ENCODE peak calls at places on chromosomes 2 and 18, in four cellular contexts. I is T-helper 17 cell, Q is neural crest cell, Y is M059J. X is an unnamed sample.
A peak's percentile ranks its signal among the peaks of the same experiment; 100 is the strongest.

GRCh38 chr2:11248-11941 is 34.9 kb downstream of the FAM110C start:
- DNase-seq in Q (peak; percentile 88), Y (no peak), I (peak; percentile 53), X (peak; percentile 39)

GRCh38 chr2:25920326-25920725 is 42.0 kb upstream of the ASXL2 start:
- DNase-seq in I (no peak), Y (peak; percentile 76), Q (no peak), X (no peak)

GRCh38 chr2:59006204-59006603 is 765.1 kb upstream of the FANCL start:
- DNase-seq in Y (no peak), I (no peak), Q (no peak), X (no peak)

GRCh38 chr2:70132244-70133126 is 45.2 kb downstream of the PCBP1 start:
- DNase-seq in Y (peak; percentile 71), I (no peak), Q (no peak), X (no peak)

GRCh38 chr18:8826514-8826913 is 121.2 kb downstream of the MTCL1 start:
- DNase-seq in I (no peak), Y (no peak), Q (no peak), X (no peak)

GRCh38 chr18:74654637-74655036 is 57.0 kb downstream of the ZNF407 start:
- DNase-seq in Y (peak; percentile 15), I (no peak), Q (no peak), X (no peak)

GRCh38 chr2:2530334-2530733 is 199.3 kb upstream of the MYT1L start:
- DNase-seq in I (no peak), Q (no peak), Y (no peak), X (no peak)

GRCh38 chr18:27298215-27298804 is 113.2 kb upstream of the CHST9 start:
- DNase-seq in Y (peak; percentile 7), Q (no peak), I (no peak), X (no peak)

GRCh38 chr18:42274488-42275137 is 319.6 kb downstream of the PIK3C3 start:
- DNase-seq in Y (peak; percentile 52), I (no peak), Q (no peak), X (no peak)

GRCh38 chr2:163341426-163341825 is 394.4 kb downstream of the FIGN start:
- DNase-seq in I (no peak), Y (peak; percentile 90), Q (no peak), X (no peak)

GRCh38 chr2:104043864-104044263 is 810.1 kb upstream of the POU3F3 start:
- DNase-seq in I (no peak), Q (no peak), Y (no peak), X (no peak)

GRCh38 chr18:55587341-55588000 is 521 bp downstream of the TCF4 start:
- DNase-seq in Y (peak; percentile 52), Q (peak; percentile 13), I (no peak), X (no peak)

GRCh38 chr2:6909431-6910385 is 7.5 kb upstream of the RNF144A start:
- DNase-seq in Y (peak; percentile 51), I (no peak), Q (no peak), X (no peak)

GRCh38 chr2:80238692-80239469 is 65.7 kb downstream of the LRRTM1 start:
- DNase-seq in Y (peak; percentile 5), Q (peak; percentile 51), I (no peak), X (no peak)

GRCh38 chr2:85838181-85838580 is 50.6 kb downstream of the ST3GAL5 start:
- DNase-seq in Q (no peak), I (no peak), Y (peak; percentile 9), X (no peak)

GRCh38 chr18:27136208-27136535 is 48.9 kb downstream of the CHST9 start:
- DNase-seq in Y (peak; percentile 92), Q (no peak), I (no peak), X (no peak)

GRCh38 chr2:151669585-151670081 is 64.6 kb downstream of the NEB start:
- DNase-seq in Q (no peak), Y (peak; percentile 16), I (no peak), X (no peak)

GRCh38 chr2:20224716-20225293 is at the start of gene SDC1:
- DNase-seq in I (no peak), Y (peak; percentile 59), Q (peak; percentile 56), X (no peak)

GRCh38 chr2:221077241-221077640 is 494.9 kb downstream of the EPHA4 start:
- DNase-seq in Y (no peak), I (no peak), Q (no peak), X (no peak)

GRCh38 chr2:98374958-98375570 is 28.8 kb downstream of the CNGA3 start:
- DNase-seq in I (no peak), Q (no peak), Y (no peak), X (no peak)

GRCh38 chr2:124264496-124265160 is 239.5 kb downstream of the CNTNAP5 start:
- DNase-seq in Q (no peak), I (no peak), Y (peak; percentile 72), X (no peak)

GRCh38 chr2:67776276-67776675 is 286.5 kb downstream of the C1D start:
- DNase-seq in I (no peak), Y (peak; percentile 45), Q (no peak), X (no peak)

GRCh38 chr2:230429513-230429912 is 13.5 kb downstream of the SP100 start:
- DNase-seq in Q (no peak), I (no peak), Y (no peak), X (no peak)

X was measured in activated T-helper 1 cell treated with Interleukin-2 at 50 U/mL for 16 hours.